ENCODE peak calls at places on chromosomes 11 and 22, in five cellular contexts. Y is cerebellum; N is T1000; L is ovary; C is stimulated activated CD8-positive, alpha-beta memory T cell treated with anti-CD3 and anti-CD28 coated beads, Interleukin-12 subunit alpha, Interleukin-12 subunit beta, amount 100 ng/mL, for 4 hours. X is an unnamed sample.

GRCh38 chr11:8062781-8063257 is 18.2 kb upstream of the TUB start:
- DNase-seq in Y (no peak), N (no peak), L (no peak), C (no peak), X (no peak)

GRCh38 chr22:47437110-47437509 is 674.7 kb downstream of the TBC1D22A start:
- DNase-seq in Y (no peak), C (no peak), N (no peak), L (no peak), X (no peak)

GRCh38 chr11:119371778-119372182 is 9.7 kb downstream of the USP2 start:
- DNase-seq in N (no peak), C (no peak), L (no peak), Y (peak), X (no peak)

GRCh38 chr11:27179334-27179733 is 138.7 kb downstream of the BBOX1 start:
- DNase-seq in C (no peak), L (no peak), N (no peak), Y (no peak), X (no peak)

GRCh38 chr11:108206969-108207682 is 15.3 kb downstream of the NPAT start:
- DNase-seq in N (no peak), C (no peak), Y (no peak), L (no peak), X (no peak)

GRCh38 chr11:31060880-31061279 is 308.7 kb downstream of the DCDC1 start:
- DNase-seq in L (no peak), C (no peak), N (no peak), Y (no peak), X (no peak)

GRCh38 chr11:91778758-91779157 is 445.9 kb upstream of the FAT3 start:
- DNase-seq in Y (no peak), C (no peak), N (no peak), L (no peak), X (no peak)

GRCh38 chr11:117315285-117316196 is 515 bp downstream of the BACE1 start:
- DNase-seq in L (no peak), N (no peak), Y (no peak), C (no peak), X (peak)

GRCh38 chr11:14764213-14764898 is 120.8 kb downstream of the PDE3B start:
- DNase-seq in N (no peak), Y (no peak), C (no peak), L (no peak), X (no peak)

GRCh38 chr11:65575568-65576231 is at the start of gene EHBP1L1:
- DNase-seq in L (peak), Y (no peak), C (peak), N (peak), X (peak)

GRCh38 chr22:46801331-46801811 is 38.9 kb downstream of the TBC1D22A start:
- DNase-seq in Y (no peak), L (no peak), C (no peak), N (no peak), X (no peak)

GRCh38 chr11:130894322-130895025 is 21.8 kb downstream of the SNX19 start:
- DNase-seq in L (peak), Y (peak), N (peak), C (peak), X (peak)

GRCh38 chr11:117419915-117420485 is 92.3 kb downstream of the CEP164 start:
- DNase-seq in C (no peak), Y (no peak), N (no peak), L (no peak), X (no peak)

GRCh38 chr11:123145220-123145619 is 49.8 kb downstream of the CLMP start:
- DNase-seq in L (peak), C (no peak), N (peak), Y (no peak), X (no peak)

GRCh38 chr11:57460756-57461749 is 725 bp downstream of the RTN4RL2 start:
- DNase-seq in N (no peak), C (no peak), Y (no peak), L (no peak), X (no peak)

X was measured in GM13976.